ENCODE peak calls at places on chromosomes 3 and 15, in five cellular contexts. One of them, this sample, is unnamed.

GRCh38 chr15:36766449-36766848 is 187.0 kb downstream of the CDIN1 start:
- DNase-seq in HepG2: no peak
- DNase-seq in NT2/D1: no peak
- DNase-seq in H1: no peak
- DNase-seq in GM12878: no peak
- DNase-seq in this sample: no peak

GRCh38 chr3:86046436-86047328 is 944.3 kb downstream of the VGLL3 start:
- DNase-seq in GM12878: no peak
- DNase-seq in NT2/D1: no peak
- DNase-seq in HepG2: no peak
- DNase-seq in H1: no peak
- DNase-seq in this sample: no peak

GRCh38 chr3:146067048-146067447 is 93.9 kb downstream of the PLOD2 start:
- DNase-seq in NT2/D1: no peak
- DNase-seq in GM12878: no peak
- DNase-seq in H1: no peak
- DNase-seq in HepG2: no peak
- DNase-seq in this sample: no peak

GRCh38 chr3:120838441-120839091 is 69.4 kb upstream of the STXBP5L start:
- DNase-seq in NT2/D1: no peak
- DNase-seq in HepG2: no peak
- DNase-seq in GM12878: no peak
- DNase-seq in H1: no peak
- DNase-seq in this sample: no peak

GRCh38 chr15:65812467-65812866 is 20.4 kb upstream of the DENND4A start:
- DNase-seq in HepG2: no peak
- DNase-seq in H1: no peak
- DNase-seq in NT2/D1: no peak
- DNase-seq in GM12878: no peak
- DNase-seq in this sample: no peak

GRCh38 chr3:100399341-100400071 is 1.4 kb downstream of the TOMM70 start:
- DNase-seq in NT2/D1: no peak
- DNase-seq in GM12878: no peak
- DNase-seq in HepG2: peak; percentile 6
- DNase-seq in H1: no peak
- DNase-seq in this sample: no peak

GRCh38 chr3:127566801-127567200 is 23.7 kb downstream of the TPRA1 start:
- DNase-seq in NT2/D1: no peak
- DNase-seq in GM12878: no peak
- DNase-seq in H1: no peak
- DNase-seq in HepG2: no peak
- DNase-seq in this sample: no peak

GRCh38 chr3:196096382-196096953 is 14.6 kb upstream of the TFRC start:
- DNase-seq in HepG2: no peak
- DNase-seq in H1: no peak
- DNase-seq in NT2/D1: no peak
- DNase-seq in GM12878: peak; percentile 87
- DNase-seq in this sample: no peak

GRCh38 chr3:177169936-177170722 is 27.2 kb downstream of the TBL1XR1 start:
- DNase-seq in H1: no peak
- DNase-seq in NT2/D1: no peak
- DNase-seq in GM12878: no peak
- DNase-seq in HepG2: no peak
- DNase-seq in this sample: no peak

GRCh38 chr15:70936326-70936725 is 43.7 kb downstream of the LRRC49 start:
- DNase-seq in H1: no peak
- DNase-seq in HepG2: no peak
- DNase-seq in NT2/D1: no peak
- DNase-seq in GM12878: no peak
- DNase-seq in this sample: no peak

GRCh38 chr3:31132132-31132769 is 237.8 kb upstream of the GADL1 start:
- DNase-seq in HepG2: peak; percentile 39
- DNase-seq in H1: no peak
- DNase-seq in GM12878: peak; percentile 21
- DNase-seq in NT2/D1: no peak
- DNase-seq in this sample: peak; percentile 54

GRCh38 chr3:194401815-194402461 is 2.9 kb upstream of the GP5 start:
- DNase-seq in HepG2: no peak
- DNase-seq in NT2/D1: no peak
- DNase-seq in GM12878: no peak
- DNase-seq in H1: no peak
- DNase-seq in this sample: no peak

GRCh38 chr3:38455639-38456430 is 2.1 kb downstream of the ACVR2B start:
- DNase-seq in H1: no peak
- DNase-seq in HepG2: no peak
- DNase-seq in NT2/D1: no peak
- DNase-seq in GM12878: no peak
- DNase-seq in this sample: no peak

GRCh38 chr3:10557250-10557649 is 51.9 kb upstream of the ATP2B2 start:
- DNase-seq in NT2/D1: no peak
- DNase-seq in H1: peak; percentile 24
- DNase-seq in HepG2: no peak
- DNase-seq in GM12878: no peak
- DNase-seq in this sample: no peak

DNA sequence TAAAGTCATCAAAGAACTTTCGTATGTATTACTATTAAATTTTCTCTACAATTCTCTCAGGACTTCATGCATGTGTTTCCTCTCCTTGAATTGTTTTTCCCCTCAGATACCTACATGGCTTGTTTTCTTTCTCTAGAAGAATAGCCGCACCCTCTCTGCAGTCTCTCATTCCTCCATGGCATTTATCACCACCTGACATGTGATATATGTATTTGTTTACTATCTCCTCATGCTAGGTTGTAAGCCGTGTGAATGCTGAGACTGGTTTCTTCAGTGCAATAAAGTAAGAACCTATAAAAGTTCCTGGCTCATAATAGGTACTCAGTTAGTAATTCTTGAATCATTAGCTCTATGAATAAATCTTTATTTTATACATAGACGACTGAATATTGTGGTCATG is 149.2 kb downstream of the CNTN4 start:
- DNase-seq in H1: no peak
- DNase-seq in NT2/D1: no peak
- DNase-seq in GM12878: no peak
- DNase-seq in HepG2: no peak
- DNase-seq in this sample: no peak
- TF ChIP-seq ZNF274 in H1: no peak
- TF ChIP-seq ZNF274 in NT2/D1: no peak
- TF ChIP-seq ZNF274 in GM12878: no peak
- TF ChIP-seq ZNF274 in HepG2: no peak
- TF ChIP-seq ZNF274 in this sample: no peak

GRCh38 chr15:39448409-39448808 is 132.5 kb upstream of the THBS1 start:
- DNase-seq in H1: no peak
- DNase-seq in HepG2: peak; percentile 70
- DNase-seq in GM12878: no peak
- DNase-seq in NT2/D1: no peak
- DNase-seq in this sample: no peak
- TF ChIP-seq ZNF274 in H1: no peak
- TF ChIP-seq ZNF274 in HepG2: no peak
- TF ChIP-seq ZNF274 in GM12878: no peak
- TF ChIP-seq ZNF274 in NT2/D1: no peak
- TF ChIP-seq ZNF274 in this sample: no peak

GRCh38 chr3:147412491-147412916 is 3.3 kb downstream of the ZIC1 start:
- DNase-seq in HepG2: no peak
- DNase-seq in GM12878: no peak
- DNase-seq in NT2/D1: no peak
- DNase-seq in H1: no peak
- DNase-seq in this sample: no peak

GRCh38 chr3:147414369-147415135 is 5.4 kb downstream of the ZIC1 start:
- DNase-seq in NT2/D1: no peak
- DNase-seq in HepG2: no peak
- DNase-seq in H1: no peak
- DNase-seq in GM12878: no peak
- DNase-seq in this sample: no peak

GRCh38 chr3:147415337-147415736 is 6.2 kb downstream of the ZIC1 start:
- DNase-seq in HepG2: no peak
- DNase-seq in H1: peak; percentile 49
- DNase-seq in NT2/D1: no peak
- DNase-seq in GM12878: no peak
- DNase-seq in this sample: no peak

GRCh38 chr3:147412917-147413711 is 3.9 kb downstream of the ZIC1 start:
- DNase-seq in HepG2: no peak
- DNase-seq in NT2/D1: no peak
- DNase-seq in H1: peak; percentile 77
- DNase-seq in GM12878: no peak
- DNase-seq in this sample: no peak

GRCh38 chr3:147413712-147414325 is 4.7 kb downstream of the ZIC1 start:
- DNase-seq in NT2/D1: no peak
- DNase-seq in HepG2: no peak
- DNase-seq in H1: peak; percentile 72
- DNase-seq in GM12878: no peak
- DNase-seq in this sample: no peak
- TF ChIP-seq ZNF274 in NT2/D1: no peak
- TF ChIP-seq ZNF274 in HepG2: no peak
- TF ChIP-seq ZNF274 in H1: no peak
- TF ChIP-seq ZNF274 in GM12878: no peak
- TF ChIP-seq ZNF274 in this sample: no peak

GRCh38 chr15:51879555-51879954 is 50.1 kb downstream of the TMOD3 start:
- DNase-seq in HepG2: no peak
- DNase-seq in H1: no peak
- DNase-seq in NT2/D1: no peak
- DNase-seq in GM12878: no peak
- DNase-seq in this sample: no peak
- TF ChIP-seq ZNF274 in HepG2: no peak
- TF ChIP-seq ZNF274 in H1: no peak
- TF ChIP-seq ZNF274 in NT2/D1: no peak
- TF ChIP-seq ZNF274 in GM12878: no peak
- TF ChIP-seq ZNF274 in this sample: no peak

DNA sequence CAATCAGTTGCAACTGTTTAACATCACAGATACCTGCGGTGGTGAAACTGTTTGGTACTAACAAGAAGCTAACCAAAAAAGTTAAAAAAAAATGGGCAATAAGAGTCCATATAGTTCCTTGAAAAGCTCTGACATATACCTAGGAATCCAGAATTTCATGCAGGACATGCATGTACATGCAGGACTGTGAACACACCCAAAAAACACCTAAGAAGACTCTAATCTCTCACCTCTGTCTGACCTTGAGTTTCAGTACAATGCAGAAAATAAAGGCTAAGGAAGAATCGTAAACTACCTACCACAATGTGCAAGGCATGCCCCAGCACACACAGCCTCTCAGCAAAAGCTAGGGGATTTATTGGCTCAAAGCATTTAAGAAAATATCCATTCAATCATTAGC is 110.7 kb upstream of the GOLGA8J start:
- DNase-seq in H1: no peak
- DNase-seq in HepG2: no peak
- DNase-seq in GM12878: no peak
- DNase-seq in NT2/D1: no peak
- DNase-seq in this sample: no peak
- TF ChIP-seq ZNF274 in H1: no peak
- TF ChIP-seq ZNF274 in HepG2: no peak
- TF ChIP-seq ZNF274 in GM12878: no peak
- TF ChIP-seq ZNF274 in NT2/D1: no peak
- TF ChIP-seq ZNF274 in this sample: no peak

GRCh38 chr15:92460023-92460422 is 66.3 kb downstream of the ST8SIA2 start:
- DNase-seq in H1: no peak
- DNase-seq in GM12878: no peak
- DNase-seq in NT2/D1: no peak
- DNase-seq in HepG2: no peak
- DNase-seq in this sample: no peak

GRCh38 chr15:92463352-92463751 is 69.7 kb downstream of the ST8SIA2 start:
- DNase-seq in GM12878: no peak
- DNase-seq in NT2/D1: no peak
- DNase-seq in H1: no peak
- DNase-seq in HepG2: no peak
- DNase-seq in this sample: no peak

GRCh38 chr15:92463826-92464225 is 70.1 kb downstream of the ST8SIA2 start:
- DNase-seq in NT2/D1: no peak
- DNase-seq in H1: no peak
- DNase-seq in GM12878: no peak
- DNase-seq in HepG2: no peak
- DNase-seq in this sample: no peak

GRCh38 chr15:92466834-92467233 is 73.2 kb downstream of the ST8SIA2 start:
- DNase-seq in H1: no peak
- DNase-seq in NT2/D1: no peak
- DNase-seq in GM12878: no peak
- DNase-seq in HepG2: no peak
- DNase-seq in this sample: no peak

DNA sequence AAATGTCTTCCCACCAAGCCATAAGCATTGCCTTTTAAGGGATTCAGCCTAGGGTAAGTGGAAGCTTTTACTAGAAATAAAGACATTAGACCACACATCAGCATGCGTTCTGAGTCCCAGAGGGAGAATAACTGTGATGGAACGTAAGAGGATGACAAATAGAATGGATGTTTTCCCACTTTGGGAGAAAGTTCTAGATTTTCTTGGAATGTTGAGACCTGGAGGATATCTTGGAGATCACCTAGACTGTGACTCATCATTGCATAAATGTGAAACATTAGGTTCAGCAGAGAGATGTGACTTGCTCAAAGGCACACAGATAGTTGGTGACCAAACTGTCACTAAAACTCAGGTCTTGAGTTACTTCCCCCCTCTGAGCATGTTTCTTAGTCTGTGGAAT is 69.1 kb downstream of the ST8SIA2 start:
- DNase-seq in H1: no peak
- DNase-seq in NT2/D1: no peak
- DNase-seq in HepG2: no peak
- DNase-seq in GM12878: no peak
- DNase-seq in this sample: no peak
- TF ChIP-seq ZNF274 in H1: no peak
- TF ChIP-seq ZNF274 in NT2/D1: no peak
- TF ChIP-seq ZNF274 in HepG2: no peak
- TF ChIP-seq ZNF274 in GM12878: no peak
- TF ChIP-seq ZNF274 in this sample: no peak

DNA sequence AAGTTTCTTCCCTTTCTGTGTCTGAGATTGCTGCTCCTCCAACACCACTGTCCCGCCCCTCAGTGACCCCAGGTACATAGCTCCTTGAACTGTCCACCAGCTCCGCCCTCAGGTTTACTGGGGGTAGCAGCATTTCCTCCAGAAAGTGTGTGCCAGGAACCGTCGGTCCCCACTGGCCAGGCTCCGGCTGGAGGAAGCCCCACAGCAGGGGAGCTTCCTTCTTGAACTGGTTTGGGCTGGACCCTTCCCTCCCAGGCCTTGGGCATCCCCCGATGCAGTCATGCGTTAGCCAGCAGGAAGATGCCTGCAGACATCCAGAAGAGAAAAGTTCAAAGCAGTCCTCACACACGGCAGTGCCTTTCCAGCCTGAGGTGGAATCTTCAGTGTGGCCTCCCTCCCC is 19.7 kb downstream of the PAK6 start:
- DNase-seq in GM12878: no peak
- DNase-seq in HepG2: no peak
- DNase-seq in H1: no peak
- DNase-seq in NT2/D1: no peak
- DNase-seq in this sample: no peak
- TF ChIP-seq ZNF274 in GM12878: no peak
- TF ChIP-seq ZNF274 in HepG2: no peak
- TF ChIP-seq ZNF274 in H1: no peak
- TF ChIP-seq ZNF274 in NT2/D1: no peak
- TF ChIP-seq ZNF274 in this sample: no peak

This sample was measured in HCT116.